ENCODE peak calls at places on chromosomes 12 and 14, in nine cellular contexts. One of them, this sample, is unnamed.

GRCh38 chr12:104303538-104304151 is at the start of gene EID3:
- DNase-seq in uterus: peak; percentile 93
- DNase-seq in transverse colon: peak; percentile 88
- DNase-seq in heart left ventricle: peak; percentile 92
- DNase-seq in A549: peak; percentile 53
- DNase-seq in breast epithelium: peak; percentile 78
- DNase-seq in ovary: peak; percentile 94
- DNase-seq in H54: no peak
- DNase-seq in H1: no peak
- DNase-seq in this sample: peak; percentile 91

GRCh38 chr14:100323942-100324307 is 786 bp downstream of the SLC25A47 start:
- DNase-seq in uterus: no peak
- DNase-seq in transverse colon: no peak
- DNase-seq in heart left ventricle: no peak
- DNase-seq in A549: no peak
- DNase-seq in breast epithelium: no peak
- DNase-seq in ovary: no peak
- DNase-seq in H54: no peak
- DNase-seq in H1: no peak
- DNase-seq in this sample: no peak

GRCh38 chr14:72781476-72782181 is 112.3 kb downstream of the DPF3 start:
- DNase-seq in uterus: no peak
- DNase-seq in transverse colon: no peak
- DNase-seq in heart left ventricle: no peak
- DNase-seq in A549: peak; percentile 24
- DNase-seq in breast epithelium: no peak
- DNase-seq in ovary: no peak
- DNase-seq in H54: peak; percentile 76
- DNase-seq in H1: no peak
- DNase-seq in this sample: no peak

GRCh38 chr12:11477110-11477509 is 81.7 kb upstream of the PRB2 start:
- DNase-seq in uterus: no peak
- DNase-seq in transverse colon: no peak
- DNase-seq in heart left ventricle: no peak
- DNase-seq in A549: no peak
- DNase-seq in breast epithelium: no peak
- DNase-seq in ovary: no peak
- DNase-seq in H54: no peak
- DNase-seq in H1: no peak
- DNase-seq in this sample: no peak

GRCh38 chr14:34075095-34075744 is 124.3 kb upstream of the EGLN3 start:
- DNase-seq in uterus: no peak
- DNase-seq in transverse colon: no peak
- DNase-seq in heart left ventricle: no peak
- DNase-seq in A549: no peak
- DNase-seq in breast epithelium: no peak
- DNase-seq in ovary: no peak
- DNase-seq in H54: no peak
- DNase-seq in H1: no peak
- DNase-seq in this sample: no peak

GRCh38 chr12:98513379-98514318 is 1.7 kb upstream of the TMPO start:
- DNase-seq in uterus: no peak
- DNase-seq in transverse colon: no peak
- DNase-seq in heart left ventricle: no peak
- DNase-seq in A549: no peak
- DNase-seq in breast epithelium: no peak
- DNase-seq in ovary: no peak
- DNase-seq in H54: no peak
- DNase-seq in H1: no peak
- DNase-seq in this sample: peak; percentile 63

GRCh38 chr12:171276-171675 is 42.7 kb downstream of the SLC6A12 start:
- DNase-seq in uterus: no peak
- DNase-seq in transverse colon: no peak
- DNase-seq in heart left ventricle: no peak
- DNase-seq in A549: no peak
- DNase-seq in breast epithelium: no peak
- DNase-seq in ovary: no peak
- DNase-seq in H54: no peak
- DNase-seq in H1: no peak
- DNase-seq in this sample: no peak

GRCh38 chr14:37791384-37792036 is 196.1 kb downstream of the TTC6 start:
- DNase-seq in uterus: no peak
- DNase-seq in transverse colon: no peak
- DNase-seq in heart left ventricle: no peak
- DNase-seq in A549: no peak
- DNase-seq in breast epithelium: no peak
- DNase-seq in ovary: no peak
- DNase-seq in H54: no peak
- DNase-seq in H1: no peak
- DNase-seq in this sample: no peak

GRCh38 chr12:109998241-109998903 is 858 bp upstream of the ANKRD13A start:
- DNase-seq in uterus: no peak
- DNase-seq in transverse colon: no peak
- DNase-seq in heart left ventricle: no peak
- DNase-seq in A549: no peak
- DNase-seq in breast epithelium: no peak
- DNase-seq in ovary: no peak
- DNase-seq in H54: no peak
- DNase-seq in H1: no peak
- DNase-seq in this sample: no peak

GRCh38 chr12:57461326-57461903 is 1.8 kb downstream of the GLI1 start:
- DNase-seq in uterus: peak; percentile 74
- DNase-seq in transverse colon: peak; percentile 78
- DNase-seq in heart left ventricle: peak; percentile 71
- DNase-seq in A549: peak; percentile 86
- DNase-seq in breast epithelium: peak; percentile 39
- DNase-seq in ovary: peak; percentile 78
- DNase-seq in H54: peak; percentile 54
- DNase-seq in H1: no peak
- DNase-seq in this sample: peak; percentile 40

GRCh38 chr12:57459750-57460400 is at the start of gene GLI1:
- DNase-seq in uterus: no peak
- DNase-seq in transverse colon: no peak
- DNase-seq in heart left ventricle: no peak
- DNase-seq in A549: peak; percentile 67
- DNase-seq in breast epithelium: no peak
- DNase-seq in ovary: peak; percentile 65
- DNase-seq in H54: no peak
- DNase-seq in H1: no peak
- DNase-seq in this sample: no peak

GRCh38 chr12:57458665-57459054 is 925 bp upstream of the GLI1 start:
- DNase-seq in uterus: no peak
- DNase-seq in transverse colon: no peak
- DNase-seq in heart left ventricle: no peak
- DNase-seq in A549: no peak
- DNase-seq in breast epithelium: peak; percentile 30
- DNase-seq in ovary: no peak
- DNase-seq in H54: no peak
- DNase-seq in H1: no peak
- DNase-seq in this sample: no peak

GRCh38 chr12:57460457-57461325 is 1.1 kb downstream of the GLI1 start:
- DNase-seq in uterus: no peak
- DNase-seq in transverse colon: no peak
- DNase-seq in heart left ventricle: no peak
- DNase-seq in A549: peak; percentile 41
- DNase-seq in breast epithelium: no peak
- DNase-seq in ovary: peak; percentile 59
- DNase-seq in H54: no peak
- DNase-seq in H1: no peak
- DNase-seq in this sample: no peak

DNA sequence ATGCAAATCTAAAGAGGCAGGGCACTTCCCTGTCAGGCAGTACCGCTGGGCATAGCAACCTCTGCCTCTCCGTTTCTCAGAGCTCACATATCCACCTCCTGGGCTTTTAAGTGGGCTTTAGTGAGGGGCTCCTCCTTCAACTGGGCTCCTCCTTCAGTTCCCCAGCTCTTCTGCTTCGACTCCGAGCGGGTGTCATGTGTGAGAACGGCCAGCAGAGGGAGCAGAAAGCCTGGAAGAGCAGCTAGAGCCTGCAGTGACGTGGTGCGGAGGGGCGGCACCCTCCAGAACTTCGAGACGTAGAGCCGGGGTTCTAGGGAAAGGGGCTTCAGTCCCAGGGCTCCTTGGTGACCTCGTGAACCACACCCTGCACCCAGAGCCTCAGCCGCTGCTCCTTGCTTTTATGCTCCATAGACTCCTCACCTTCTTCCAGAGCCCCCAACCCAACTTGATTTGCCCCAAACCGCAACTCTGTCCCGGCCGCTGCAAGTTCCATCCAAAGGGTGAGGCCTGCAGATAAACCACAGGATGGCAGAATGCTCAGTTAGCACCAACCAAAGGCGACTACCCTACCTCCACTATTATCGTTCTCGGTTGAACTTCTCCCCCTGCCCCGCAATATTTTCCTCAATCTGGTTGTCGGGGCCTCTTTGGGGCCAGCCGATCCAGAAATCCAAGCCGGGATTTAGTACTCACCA is 383 bp upstream of the GLI1 start:
- DNase-seq in uterus: peak; percentile 93
- DNase-seq in transverse colon: peak; percentile 95
- DNase-seq in heart left ventricle: peak; percentile 94
- DNase-seq in A549: peak; percentile 80
- DNase-seq in breast epithelium: peak; percentile 88
- DNase-seq in ovary: peak; percentile 94
- DNase-seq in H54: peak; percentile 76
- DNase-seq in H1: peak; percentile 98
- DNase-seq in this sample: peak; percentile 92
- TF ChIP-seq POLR2A in uterus: peak; percentile 7
- TF ChIP-seq POLR2A in transverse colon: peak; percentile 41
- TF ChIP-seq POLR2A in heart left ventricle: peak; percentile 38
- TF ChIP-seq POLR2A in A549: peak; percentile 53
- TF ChIP-seq POLR2A in breast epithelium: no peak
- TF ChIP-seq POLR2A in ovary: peak; percentile 58
- TF ChIP-seq POLR2A in H54: peak; percentile 7
- TF ChIP-seq POLR2A in H1: peak; percentile 87
- TF ChIP-seq POLR2A in this sample: no peak

GRCh38 chr12:47077206-47078085 is 2.0 kb upstream of the PCED1B start:
- DNase-seq in uterus: no peak
- DNase-seq in transverse colon: no peak
- DNase-seq in heart left ventricle: no peak
- DNase-seq in A549: no peak
- DNase-seq in breast epithelium: no peak
- DNase-seq in ovary: no peak
- DNase-seq in H54: no peak
- DNase-seq in H1: no peak
- DNase-seq in this sample: no peak

GRCh38 chr12:47078086-47078395 is 1.4 kb upstream of the PCED1B start:
- DNase-seq in uterus: no peak
- DNase-seq in transverse colon: no peak
- DNase-seq in heart left ventricle: no peak
- DNase-seq in A549: no peak
- DNase-seq in breast epithelium: no peak
- DNase-seq in ovary: no peak
- DNase-seq in H54: no peak
- DNase-seq in H1: no peak
- DNase-seq in this sample: no peak

GRCh38 chr12:47075192-47076084 is 4.0 kb upstream of the PCED1B start:
- DNase-seq in uterus: no peak
- DNase-seq in transverse colon: no peak
- DNase-seq in heart left ventricle: no peak
- DNase-seq in A549: no peak
- DNase-seq in breast epithelium: no peak
- DNase-seq in ovary: no peak
- DNase-seq in H54: no peak
- DNase-seq in H1: no peak
- DNase-seq in this sample: no peak

GRCh38 chr12:47073951-47074350 is 5.5 kb upstream of the PCED1B start:
- DNase-seq in uterus: no peak
- DNase-seq in transverse colon: no peak
- DNase-seq in heart left ventricle: no peak
- DNase-seq in A549: no peak
- DNase-seq in breast epithelium: no peak
- DNase-seq in ovary: no peak
- DNase-seq in H54: no peak
- DNase-seq in H1: no peak
- DNase-seq in this sample: no peak

GRCh38 chr12:47074757-47075156 is 4.7 kb upstream of the PCED1B start:
- DNase-seq in uterus: no peak
- DNase-seq in transverse colon: no peak
- DNase-seq in heart left ventricle: no peak
- DNase-seq in A549: no peak
- DNase-seq in breast epithelium: no peak
- DNase-seq in ovary: no peak
- DNase-seq in H54: no peak
- DNase-seq in H1: no peak
- DNase-seq in this sample: no peak
- TF ChIP-seq POLR2A in uterus: no peak
- TF ChIP-seq POLR2A in transverse colon: no peak
- TF ChIP-seq POLR2A in heart left ventricle: no peak
- TF ChIP-seq POLR2A in A549: no peak
- TF ChIP-seq POLR2A in breast epithelium: no peak
- TF ChIP-seq POLR2A in ovary: no peak
- TF ChIP-seq POLR2A in H54: no peak
- TF ChIP-seq POLR2A in H1: no peak
- TF ChIP-seq POLR2A in this sample: no peak

GRCh38 chr14:94612174-94612573 is at the start of gene SERPINA3:
- DNase-seq in uterus: no peak
- DNase-seq in transverse colon: no peak
- DNase-seq in heart left ventricle: no peak
- DNase-seq in A549: no peak
- DNase-seq in breast epithelium: peak; percentile 72
- DNase-seq in ovary: no peak
- DNase-seq in H54: no peak
- DNase-seq in H1: no peak
- DNase-seq in this sample: no peak

GRCh38 chr14:94611179-94611578 is 1.0 kb upstream of the SERPINA3 start:
- DNase-seq in uterus: no peak
- DNase-seq in transverse colon: no peak
- DNase-seq in heart left ventricle: no peak
- DNase-seq in A549: no peak
- DNase-seq in breast epithelium: no peak
- DNase-seq in ovary: no peak
- DNase-seq in H54: no peak
- DNase-seq in H1: no peak
- DNase-seq in this sample: no peak

GRCh38 chr14:94614802-94615201 is 2.6 kb downstream of the SERPINA3 start:
- DNase-seq in uterus: no peak
- DNase-seq in transverse colon: no peak
- DNase-seq in heart left ventricle: no peak
- DNase-seq in A549: no peak
- DNase-seq in breast epithelium: no peak
- DNase-seq in ovary: no peak
- DNase-seq in H54: no peak
- DNase-seq in H1: no peak
- DNase-seq in this sample: no peak

GRCh38 chr14:94613720-94614644 is 1.8 kb downstream of the SERPINA3 start:
- DNase-seq in uterus: no peak
- DNase-seq in transverse colon: no peak
- DNase-seq in heart left ventricle: no peak
- DNase-seq in A549: no peak
- DNase-seq in breast epithelium: no peak
- DNase-seq in ovary: no peak
- DNase-seq in H54: no peak
- DNase-seq in H1: no peak
- DNase-seq in this sample: no peak

GRCh38 chr14:94612580-94613554 is 676 bp downstream of the SERPINA3 start:
- DNase-seq in uterus: peak; percentile 50
- DNase-seq in transverse colon: no peak
- DNase-seq in heart left ventricle: no peak
- DNase-seq in A549: no peak
- DNase-seq in breast epithelium: no peak
- DNase-seq in ovary: peak; percentile 70
- DNase-seq in H54: no peak
- DNase-seq in H1: no peak
- DNase-seq in this sample: no peak
- TF ChIP-seq POLR2A in uterus: no peak
- TF ChIP-seq POLR2A in transverse colon: no peak
- TF ChIP-seq POLR2A in heart left ventricle: no peak
- TF ChIP-seq POLR2A in A549: no peak
- TF ChIP-seq POLR2A in breast epithelium: no peak
- TF ChIP-seq POLR2A in ovary: no peak
- TF ChIP-seq POLR2A in H54: no peak
- TF ChIP-seq POLR2A in H1: no peak
- TF ChIP-seq POLR2A in this sample: no peak

GRCh38 chr14:28661171-28661772 is 105.3 kb upstream of the FOXG1 start:
- DNase-seq in uterus: no peak
- DNase-seq in transverse colon: no peak
- DNase-seq in heart left ventricle: no peak
- DNase-seq in A549: no peak
- DNase-seq in breast epithelium: no peak
- DNase-seq in ovary: no peak
- DNase-seq in H54: no peak
- DNase-seq in H1: peak; percentile 38
- DNase-seq in this sample: no peak
- TF ChIP-seq POLR2A in uterus: no peak
- TF ChIP-seq POLR2A in transverse colon: no peak
- TF ChIP-seq POLR2A in heart left ventricle: no peak
- TF ChIP-seq POLR2A in A549: no peak
- TF ChIP-seq POLR2A in breast epithelium: no peak
- TF ChIP-seq POLR2A in ovary: no peak
- TF ChIP-seq POLR2A in H54: no peak
- TF ChIP-seq POLR2A in H1: peak; percentile 32
- TF ChIP-seq POLR2A in this sample: no peak